ENCODE peak calls at places on chromosome 17, in nine cellular contexts. O, X, R, Y, T, Z, I, V and C are unnamed samples.
A peak's percentile ranks its signal among the peaks of the same experiment; 100 is the strongest.

GRCh38 chr17:51260960-51261958 is 913 bp downstream of the UTP18 start:
- DNase-seq in X (peak; percentile 37), Y (peak; percentile 68), I (no peak), T (no peak), O (no peak), Z (peak; percentile 84), V (peak; percentile 10), R (peak; percentile 75), C (peak; percentile 79)

GRCh38 chr17:65278050-65278819 is 141.1 kb downstream of the RGS9 start:
- DNase-seq in X (no peak), O (peak; percentile 64), Y (no peak), V (peak; percentile 12), I (peak; percentile 18), T (peak; percentile 33), Z (no peak), R (no peak), C (peak; percentile 51)

GRCh38 chr17:35865412-35866355 is 3.0 kb downstream of the HEATR9 start:
- DNase-seq in O (no peak), I (no peak), Z (no peak), T (no peak), X (no peak), R (no peak), Y (no peak), V (no peak), C (no peak)

GRCh38 chr17:40963838-40964237 is 2.9 kb downstream of the KRT39 start:
- DNase-seq in Y (no peak), X (no peak), Z (no peak), I (no peak), V (no peak), O (no peak), R (no peak), T (peak; percentile 29), C (no peak)

GRCh38 chr17:16495980-16496819 is 4.2 kb upstream of the LRRC75A start:
- DNase-seq in X (no peak), V (no peak), I (no peak), T (no peak), Y (no peak), O (no peak), Z (no peak), R (no peak), C (no peak)

GRCh38 chr17:42676424-42677011 is at the start of gene PLEKHH3:
- DNase-seq in O (no peak), I (no peak), Y (no peak), R (peak; percentile 42), Z (no peak), X (no peak), V (no peak), T (no peak), C (no peak)

GRCh38 chr17:51487947-51488346 is 227.6 kb downstream of the UTP18 start:
- DNase-seq in Y (no peak), V (no peak), R (no peak), O (no peak), T (peak; percentile 28), Z (no peak), X (no peak), I (no peak), C (no peak)

GRCh38 chr17:10149573-10150399 is 48.6 kb downstream of the GAS7 start:
- DNase-seq in T (peak; percentile 34), X (no peak), V (no peak), O (no peak), I (peak; percentile 29), Z (no peak), R (no peak), Y (no peak), C (no peak)